ENCODE peak calls at places on chromosome 20, in eight cellular contexts. W is Panc1, U is HepG2, D is GM12878, G is HCT116, C is K562, Y is upper lobe of left lung, V is GM23338. K is an unnamed sample.
A peak's percentile ranks its signal among the peaks of the same experiment; 100 is the strongest.

GRCh38 chr20:4482378-4482777 is 239.3 kb upstream of the PRND start:
- ATAC-seq in W (no peak), D (no peak), U (no peak), V (no peak), G (no peak), Y (no peak), C (no peak), K (no peak)

GRCh38 chr20:44089987-44090674 is 96.9 kb downstream of the JPH2 start:
- ATAC-seq in U (no peak), W (no peak), V (no peak), C (peak; percentile 91), Y (peak; percentile 29), D (peak; percentile 92), G (peak; percentile 84), K (no peak)

GRCh38 chr20:44720994-44721784 is 6.0 kb downstream of the CCN5 start:
- ATAC-seq in G (peak; percentile 56), U (no peak), D (no peak), Y (peak; percentile 75), W (peak; percentile 26), V (no peak), C (no peak), K (peak; percentile 77)

GRCh38 chr20:56995157-56995556 is 271.3 kb downstream of the BMP7 start:
- ATAC-seq in D (no peak), W (peak; percentile 18), U (peak; percentile 20), G (peak; percentile 34), Y (no peak), C (no peak), V (no peak), K (no peak)

GRCh38 chr20:19820520-19821211 is 62.6 kb downstream of the RIN2 start:
- ATAC-seq in V (no peak), C (no peak), W (no peak), G (no peak), Y (no peak), D (peak; percentile 76), U (no peak), K (no peak)

GRCh38 chr20:24657211-24657610 is 187.8 kb downstream of the SYNDIG1 start:
- ATAC-seq in U (peak; percentile 23), Y (no peak), G (no peak), D (no peak), W (peak; percentile 53), C (peak; percentile 34), V (no peak), K (no peak)

GRCh38 chr20:59686404-59687346 is 82.3 kb downstream of the PHACTR3 start:
- ATAC-seq in D (no peak), U (no peak), V (no peak), G (no peak), C (no peak), W (no peak), Y (no peak), K (no peak)

GRCh38 chr20:62426678-62427077 is 661 bp downstream of the RBBP8NL start:
- ATAC-seq in D (no peak), G (peak; percentile 20), V (peak; percentile 75), W (no peak), Y (no peak), C (peak; percentile 27), U (peak; percentile 50), K (no peak)

GRCh38 chr20:11324990-11325389 is 592.7 kb upstream of the BTBD3 start:
- ATAC-seq in V (no peak), W (no peak), C (no peak), U (no peak), Y (no peak), G (no peak), D (no peak), K (no peak)

GRCh38 chr20:32224463-32224862 is 16.8 kb downstream of the POFUT1 start:
- ATAC-seq in W (no peak), U (no peak), G (no peak), Y (no peak), C (no peak), V (no peak), D (no peak), K (no peak)

GRCh38 chr20:9270831-9271230 is 201.9 kb downstream of the PLCB4 start:
- ATAC-seq in U (no peak), D (no peak), Y (peak; percentile 87), V (no peak), C (no peak), G (no peak), W (no peak), K (peak; percentile 66)

GRCh38 chr20:6993016-6993415 is 225.5 kb downstream of the BMP2 start:
- ATAC-seq in U (no peak), Y (no peak), G (no peak), C (no peak), D (peak; percentile 52), V (no peak), W (no peak), K (no peak)

GRCh38 chr20:44582321-44583025 is at the start of gene PKIG:
- ATAC-seq in V (no peak), W (no peak), G (no peak), U (no peak), D (peak; percentile 8), C (no peak), Y (peak; percentile 90), K (peak; percentile 88)

GRCh38 chr20:61589055-61589385 is 337.0 kb downstream of the CDH4 start:
- ATAC-seq in D (no peak), U (no peak), Y (peak; percentile 39), G (no peak), C (no peak), V (no peak), W (no peak), K (no peak)

GRCh38 chr20:1376453-1377270 is 16.2 kb downstream of the FKBP1A start:
- ATAC-seq in C (no peak), Y (peak; percentile 71), V (no peak), G (no peak), D (peak; percentile 68), W (no peak), U (no peak), K (no peak)

GRCh38 chr20:42747765-42748411 is 441.8 kb downstream of the PTPRT start:
- ATAC-seq in Y (no peak), C (no peak), U (no peak), G (no peak), D (no peak), V (no peak), W (no peak), K (no peak)

GRCh38 chr20:37552415-37552814 is 24.7 kb upstream of the BLCAP start:
- ATAC-seq in G (no peak), Y (no peak), C (no peak), W (no peak), D (no peak), V (no peak), U (no peak), K (no peak)

GRCh38 chr20:46307139-46307998 is 929 bp downstream of the CDH22 start:
- ATAC-seq in U (peak; percentile 83), G (peak; percentile 76), W (peak; percentile 85), C (peak; percentile 93), V (peak; percentile 88), D (peak; percentile 96), Y (peak; percentile 77), K (peak; percentile 54)
- TF ChIP-seq POLR2AphosphoS5 in U (no peak), G (no peak), W (no peak), C (no peak), V (no peak), D (no peak), Y (no peak), K (no peak)

GRCh38 chr20:38940644-38941043 is 14.4 kb downstream of the FAM83D start:
- ATAC-seq in W (no peak), U (peak; percentile 34), Y (no peak), D (no peak), C (no peak), G (no peak), V (no peak), K (no peak)
- TF ChIP-seq POLR2AphosphoS5 in W (no peak), U (no peak), Y (no peak), D (no peak), C (no peak), G (no peak), V (no peak), K (no peak)

GRCh38 chr20:36098364-36098763 is 56.2 kb upstream of the EPB41L1 start:
- ATAC-seq in V (no peak), U (no peak), D (peak; percentile 90), W (no peak), G (no peak), Y (peak; percentile 69), C (no peak), K (peak; percentile 60)
- TF ChIP-seq POLR2AphosphoS5 in V (no peak), U (no peak), D (no peak), W (no peak), G (no peak), Y (peak; percentile 33), C (no peak), K (peak; percentile 35)

DNA sequence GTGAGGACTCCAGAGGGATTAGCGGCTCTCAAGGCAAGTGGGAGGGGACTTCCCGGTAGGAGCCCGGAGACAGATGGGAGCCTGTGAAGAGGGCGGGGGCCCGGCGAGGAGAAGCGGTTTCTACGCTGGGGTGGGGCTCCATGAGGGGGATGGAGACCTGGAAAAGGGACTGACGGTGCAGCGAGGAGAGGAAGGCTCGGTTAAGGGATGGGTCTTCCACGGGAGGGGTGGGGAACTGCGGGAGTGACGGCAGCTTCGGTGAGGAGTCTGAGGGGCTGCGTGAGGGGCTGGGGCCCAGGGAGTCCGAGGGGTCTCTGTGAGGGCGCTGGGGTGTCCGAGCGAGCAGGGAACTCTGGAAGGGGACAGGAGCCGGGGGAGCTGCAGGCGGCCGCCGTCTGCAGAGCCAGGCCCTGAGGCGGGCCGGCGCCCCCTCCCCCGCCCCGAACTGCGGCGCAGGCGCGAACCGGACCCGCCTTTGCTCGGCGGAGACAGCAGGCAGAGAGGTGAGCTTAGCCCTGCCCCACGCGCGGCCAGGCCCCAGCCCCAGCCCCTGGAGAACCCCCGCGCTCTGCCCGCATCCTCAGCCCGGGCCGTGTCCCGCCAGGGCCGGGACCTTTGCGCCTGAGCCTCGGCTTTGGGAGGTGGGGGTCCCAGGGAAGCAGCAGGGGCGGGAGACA is at the start of gene NRSN2:
- ATAC-seq in U (peak; percentile 76), C (peak; percentile 83), G (no peak), Y (peak; percentile 83), W (peak; percentile 80), D (peak; percentile 79), V (peak; percentile 72), K (peak; percentile 62)
- TF ChIP-seq POLR2AphosphoS5 in U (peak; percentile 58), C (no peak), G (no peak), Y (peak; percentile 61), W (no peak), D (peak; percentile 29), V (no peak), K (peak; percentile 12)

DNA sequence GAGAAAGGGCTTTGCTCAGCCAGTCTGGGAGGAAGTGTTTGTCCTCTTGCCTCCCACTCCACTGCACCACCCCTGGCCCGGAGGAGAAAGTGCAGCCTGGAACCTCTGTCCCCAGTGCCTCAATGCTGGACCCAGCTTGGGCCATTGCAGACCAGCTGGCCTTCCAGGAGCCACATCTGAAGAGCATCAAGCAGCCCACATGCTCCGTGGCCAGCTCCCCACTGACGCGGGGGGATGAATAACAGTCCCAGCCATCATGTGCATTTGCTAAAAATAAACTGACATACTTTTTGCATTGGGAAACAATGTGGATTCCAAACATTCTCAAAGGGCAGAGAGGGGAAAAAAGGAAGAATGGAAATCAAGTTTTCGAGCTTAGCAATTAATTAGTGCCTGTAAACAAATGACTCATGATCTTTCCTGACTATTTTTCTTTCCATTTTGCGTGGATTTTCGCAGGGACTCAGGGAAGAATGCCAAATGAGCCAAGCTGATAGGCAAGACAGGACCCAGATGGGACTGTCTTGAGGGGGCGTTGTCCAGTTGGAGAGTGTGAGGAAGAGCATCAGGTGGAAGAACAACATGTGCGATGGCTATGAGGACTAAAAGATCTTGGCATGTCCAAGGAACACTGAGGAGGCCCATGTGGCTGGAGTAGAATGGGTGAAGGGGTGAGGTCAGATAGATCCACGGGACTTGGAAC is 34.1 kb downstream of the CEBPB start:
- ATAC-seq in C (peak; percentile 74), D (no peak), U (peak; percentile 66), W (no peak), G (peak; percentile 71), Y (peak; percentile 68), V (peak; percentile 71), K (peak; percentile 90)
- TF ChIP-seq POLR2AphosphoS5 in C (no peak), D (no peak), U (no peak), W (no peak), G (no peak), Y (peak; percentile 72), V (no peak), K (peak; percentile 96)

GRCh38 chr20:18364768-18365167 is 76.4 kb downstream of the ZNF133 start:
- ATAC-seq in U (no peak), V (no peak), Y (no peak), C (no peak), D (no peak), W (no peak), G (no peak), K (no peak)
- TF ChIP-seq POLR2AphosphoS5 in U (no peak), V (no peak), Y (no peak), C (no peak), D (no peak), W (no peak), G (no peak), K (no peak)

K was measured in gastroesophageal sphincter.